ENCODE peak calls at places on chromosome 22, in six cellular contexts. V is fibroblast of lung, P is kidney epithelial cell, U is fibroblast of pulmonary artery, I is AG09309, K is cardiac fibroblast. L is an unnamed sample.

GRCh38 chr22:41178425-41178975 is 26.6 kb upstream of the L3MBTL2 start:
- DNase-seq in V (no peak), P (no peak), U (no peak), I (no peak), K (no peak), L (no peak)

GRCh38 chr22:19038728-19039447 is 83.3 kb downstream of the DGCR2 start:
- DNase-seq in V (no peak), P (no peak), U (no peak), I (no peak), K (no peak), L (no peak)

GRCh38 chr22:46612904-46613605 is 7.1 kb upstream of the GRAMD4 start:
- DNase-seq in V (peak; percentile 23), P (no peak), U (no peak), I (no peak), K (no peak), L (no peak)

GRCh38 chr22:43481528-43482309 is 69.9 kb downstream of the MPPED1 start:
- DNase-seq in V (no peak), P (no peak), U (no peak), I (no peak), K (no peak), L (no peak)

GRCh38 chr22:46138058-46138797 is 12.1 kb upstream of the PPARA start:
- DNase-seq in V (no peak), P (no peak), U (no peak), I (no peak), K (no peak), L (no peak)

GRCh38 chr22:28798810-28799124 is 1.6 kb downstream of the XBP1 start:
- DNase-seq in V (no peak), P (no peak), U (no peak), I (no peak), K (no peak), L (no peak)

GRCh38 chr22:49996192-49996531 is 16.4 kb downstream of the IL17REL start:
- DNase-seq in V (no peak), P (no peak), U (no peak), I (no peak), K (no peak), L (no peak)

GRCh38 chr22:46077669-46078099 is 72.6 kb upstream of the PPARA start:
- DNase-seq in V (no peak), P (no peak), U (no peak), I (no peak), K (no peak), L (no peak)

GRCh38 chr22:23094695-23095466 is 24.6 kb downstream of the GNAZ start:
- DNase-seq in V (no peak), P (no peak), U (no peak), I (no peak), K (no peak), L (no peak)

GRCh38 chr22:28429711-28430110 is 249.9 kb downstream of the TTC28 start:
- DNase-seq in V (no peak), P (no peak), U (no peak), I (no peak), K (no peak), L (no peak)

GRCh38 chr22:45671783-45672563 is at the start of gene ATXN10:
- DNase-seq in V (peak; percentile 71), P (no peak), U (peak; percentile 69), I (peak; percentile 27), K (peak; percentile 77), L (peak; percentile 71)

GRCh38 chr22:50245214-50246072 is 620 bp upstream of the TUBGCP6 start:
- DNase-seq in V (no peak), P (no peak), U (no peak), I (no peak), K (no peak), L (peak; percentile 48)

GRCh38 chr22:23526588-23527315 is 53.3 kb downstream of the IGLL1 start:
- DNase-seq in V (no peak), P (no peak), U (no peak), I (no peak), K (no peak), L (no peak)

GRCh38 chr22:45217806-45218205 is 22.9 kb downstream of the KIAA0930 start:
- DNase-seq in V (no peak), P (no peak), U (no peak), I (no peak), K (no peak), L (no peak)

GRCh38 chr22:39959640-39960447 is at the start of gene TMA7B:
- DNase-seq in V (peak; percentile 52), P (peak; percentile 32), U (peak; percentile 65), I (no peak), K (peak; percentile 57), L (peak; percentile 69)

GRCh38 chr22:42299586-42300285 is 29.3 kb upstream of the TCF20 start:
- DNase-seq in V (no peak), P (no peak), U (no peak), I (no peak), K (no peak), L (no peak)

GRCh38 chr22:20243176-20243544 is 25.0 kb downstream of the RTN4R start:
- DNase-seq in V (no peak), P (no peak), U (no peak), I (no peak), K (no peak), L (no peak)
- H3K4me3 ChIP-seq in V (peak overlapping the region; percentile 10), P (no peak overlapping the region), U (no peak overlapping the region), I (no peak overlapping the region), K (peak overlapping the region; percentile 8), L (no peak overlapping the region)

GRCh38 chr22:30234786-30235470 is 11.6 kb downstream of the LIF start:
- DNase-seq in V (peak; percentile 70), P (peak; percentile 62), U (no peak), I (peak; percentile 68), K (peak; percentile 76), L (no peak)

GRCh38 chr22:30232716-30233218 is 13.8 kb downstream of the LIF start:
- DNase-seq in V (no peak), P (no peak), U (no peak), I (no peak), K (peak; percentile 63), L (no peak)

GRCh38 chr22:30235687-30236170 is 10.8 kb downstream of the LIF start:
- DNase-seq in V (peak; percentile 47), P (peak; percentile 97), U (peak; percentile 59), I (peak; percentile 55), K (peak; percentile 77), L (peak; percentile 68)

GRCh38 chr22:30230787-30231461 is 15.6 kb downstream of the LIF start:
- DNase-seq in V (no peak), P (no peak), U (no peak), I (no peak), K (no peak), L (no peak)

GRCh38 chr22:30233582-30233981 is 13.0 kb downstream of the LIF start:
- DNase-seq in V (no peak), P (no peak), U (no peak), I (no peak), K (no peak), L (no peak)
- TF ChIP-seq CTCF in V (no peak), P (no peak), U (no peak), I (no peak), K (no peak), L (no peak)

GRCh38 chr22:38471237-38471636 is 3.3 kb downstream of the KDELR3 start:
- DNase-seq in V (no peak), P (no peak), U (no peak), I (no peak), K (no peak), L (no peak)

GRCh38 chr22:38468761-38469305 is 937 bp downstream of the KDELR3 start:
- DNase-seq in V (no peak), P (no peak), U (no peak), I (no peak), K (no peak), L (no peak)

GRCh38 chr22:38467438-38467903 is 425 bp upstream of the KDELR3 start:
- DNase-seq in V (no peak), P (no peak), U (no peak), I (no peak), K (no peak), L (no peak)

GRCh38 chr22:38467904-38468760 is at the start of gene KDELR3:
- DNase-seq in V (peak; percentile 55), P (no peak), U (peak; percentile 74), I (no peak), K (peak; percentile 83), L (peak; percentile 82)

GRCh38 chr22:38469306-38469781 is 1.4 kb downstream of the KDELR3 start:
- DNase-seq in V (no peak), P (no peak), U (no peak), I (no peak), K (no peak), L (no peak)
- H3K4me3 ChIP-seq in V (peak overlapping the region; percentile 94), P (no peak overlapping the region), U (peak overlapping the region; percentile 79), I (peak overlapping the region; percentile 94), K (peak overlapping the region; percentile 84), L (no peak overlapping the region)

GRCh38 chr22:37334859-37335818 is 52.8 kb downstream of the CYTH4 start:
- DNase-seq in V (no peak), P (no peak), U (no peak), I (no peak), K (no peak), L (no peak)
- TF ChIP-seq CTCF in V (no peak), P (no peak), U (no peak), I (no peak), K (no peak), L (no peak)

DNA sequence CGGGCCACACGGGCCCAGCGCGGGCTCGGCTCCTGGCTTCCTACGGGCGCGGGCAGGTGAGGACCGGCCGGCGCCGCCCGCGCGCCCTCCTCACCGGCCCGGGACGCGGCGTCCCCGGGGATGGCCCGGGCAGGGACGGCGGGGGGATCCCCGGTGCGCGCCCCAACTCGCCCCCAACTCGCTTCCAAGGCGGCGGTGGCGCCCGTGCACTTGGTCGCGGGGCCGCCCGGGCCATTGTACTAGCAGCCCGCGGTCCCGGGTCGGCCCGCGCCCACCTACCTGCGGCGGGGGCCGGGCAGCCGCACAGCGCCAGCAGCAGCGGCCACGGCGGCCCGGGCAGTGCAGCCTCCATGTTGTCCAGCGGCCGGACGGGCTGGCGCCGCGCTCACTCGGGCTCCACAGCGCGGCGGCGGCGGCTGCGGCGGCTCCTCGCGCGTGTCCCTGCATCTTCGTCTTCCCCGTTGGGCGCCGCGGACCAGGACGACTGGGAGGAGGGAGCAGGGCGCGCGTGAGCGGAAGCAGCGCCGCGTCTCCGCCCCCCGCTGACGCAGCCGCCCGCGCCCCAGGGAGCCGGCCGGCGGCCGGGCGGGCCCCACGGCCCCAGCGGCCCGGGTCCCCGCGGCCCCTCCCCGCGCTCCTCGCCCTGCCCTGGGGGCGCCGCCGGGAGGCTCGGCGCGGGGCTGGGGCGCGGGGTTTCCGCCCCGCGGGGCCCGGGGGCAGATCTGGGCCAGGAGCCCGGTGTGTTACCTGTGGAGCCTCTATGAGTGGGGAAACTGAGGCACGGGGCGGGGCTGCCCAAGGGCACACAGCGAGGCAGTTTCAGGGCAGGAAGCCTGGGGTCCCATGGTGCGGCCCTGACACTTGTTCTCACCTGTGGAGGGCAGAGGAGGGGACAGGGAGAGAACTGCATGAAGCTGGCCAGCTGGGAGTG is 159.3 kb upstream of the GRK3 start:
- DNase-seq in V (peak; percentile 62), P (no peak), U (peak; percentile 71), I (no peak), K (peak; percentile 78), L (peak; percentile 76)
- H3K4me3 ChIP-seq in V (peak overlapping the region; percentile 65), P (peak overlapping the region; percentile 75), U (peak overlapping the region; percentile 74), I (peak overlapping the region; percentile 57), K (peak overlapping the region; percentile 69), L (peak overlapping the region; percentile 58)

L was measured in epithelial cell of esophagus.